ENCODE peak calls at places on chromosome 2, in seven cellular contexts. X, O, D, T, E, W and C are unnamed samples.

GRCh38 chr2:162317910-162318279 is 589 bp downstream of the IFIH1 start:
- DNase-seq in X (peak; percentile 57), D (no peak), T (no peak), E (no peak), W (peak; percentile 33), O (no peak), C (no peak)

GRCh38 chr2:239380831-239381708 is 19.8 kb downstream of the HDAC4 start:
- DNase-seq in W (no peak), O (peak; percentile 62), X (no peak), D (no peak), T (no peak), E (no peak), C (no peak)

GRCh38 chr2:105584437-105585010 is 160.2 kb upstream of the NCK2 start:
- DNase-seq in O (no peak), D (no peak), T (no peak), E (no peak), W (no peak), X (no peak), C (no peak)

GRCh38 chr2:69980408-69980807 is 19.0 kb upstream of the ASPRV1 start:
- DNase-seq in E (peak; percentile 26), O (no peak), W (no peak), T (peak; percentile 84), D (no peak), X (no peak), C (no peak)

GRCh38 chr2:151258121-151258520 is 3.5 kb downstream of the RBM43 start:
- DNase-seq in W (no peak), O (no peak), T (peak; percentile 87), X (no peak), E (peak; percentile 65), D (no peak), C (no peak)

GRCh38 chr2:11993749-11994148 is 247.3 kb downstream of the LPIN1 start:
- DNase-seq in W (no peak), O (no peak), T (no peak), X (no peak), E (no peak), D (no peak), C (no peak)

GRCh38 chr2:105179469-105180372 is 61.8 kb upstream of the GPR45 start:
- DNase-seq in X (peak; percentile 77), W (peak; percentile 50), T (peak; percentile 63), D (peak; percentile 50), E (no peak), O (no peak), C (no peak)

GRCh38 chr2:159202568-159203071 is 83.9 kb downstream of the WDSUB1 start:
- DNase-seq in T (peak; percentile 99), O (peak; percentile 81), X (peak; percentile 26), E (peak; percentile 99), W (no peak), D (peak; percentile 90), C (no peak)

GRCh38 chr2:6523476-6523875 is 342.2 kb downstream of the CMPK2 start:
- DNase-seq in X (no peak), T (no peak), E (no peak), W (no peak), O (no peak), D (no peak), C (no peak)

GRCh38 chr2:86383844-86384243 is 46.4 kb upstream of the REEP1 start:
- DNase-seq in D (no peak), O (no peak), X (no peak), T (peak; percentile 80), W (no peak), E (no peak), C (no peak)

GRCh38 chr2:63590621-63591408 is 2.1 kb downstream of the MDH1 start:
- DNase-seq in X (peak; percentile 55), O (peak; percentile 84), W (no peak), E (no peak), D (no peak), T (no peak), C (no peak)

GRCh38 chr2:32865399-32866068 is 81.2 kb upstream of the LTBP1 start:
- DNase-seq in D (no peak), O (no peak), W (no peak), X (no peak), T (peak; percentile 97), E (peak; percentile 94), C (no peak)

GRCh38 chr2:25386662-25387478 is 45.1 kb upstream of the DNMT3A start:
- DNase-seq in X (no peak), T (no peak), E (no peak), D (no peak), O (no peak), W (no peak), C (no peak)

GRCh38 chr2:101157272-101157671 is 6.1 kb upstream of the TBC1D8 start:
- DNase-seq in E (no peak), T (no peak), O (no peak), X (no peak), W (no peak), D (no peak), C (no peak)

GRCh38 chr2:181146171-181146570 is 165.8 kb downstream of the UBE2E3 start:
- DNase-seq in T (no peak), X (no peak), D (no peak), W (no peak), E (no peak), O (no peak), C (no peak)

GRCh38 chr2:222835142-222835822 is 25.6 kb upstream of the ACSL3 start:
- DNase-seq in O (no peak), E (no peak), T (no peak), X (peak; percentile 40), D (no peak), W (no peak), C (no peak)

GRCh38 chr2:105640241-105640640 is 104.5 kb upstream of the NCK2 start:
- DNase-seq in O (no peak), W (no peak), E (no peak), D (no peak), T (no peak), X (no peak), C (no peak)

GRCh38 chr2:127564429-127565260 is 29.2 kb downstream of the MYO7B start:
- DNase-seq in D (peak; percentile 55), T (no peak), O (peak; percentile 33), X (no peak), W (no peak), E (no peak), C (peak; percentile 81)

GRCh38 chr2:120398051-120398960 is 52.4 kb downstream of the INHBB start:
- DNase-seq in O (peak; percentile 58), X (no peak), W (peak; percentile 16), D (no peak), E (peak; percentile 71), T (peak; percentile 4), C (no peak)

GRCh38 chr2:68925298-68925885 is 27.3 kb downstream of the GKN2 start:
- DNase-seq in X (peak; percentile 58), T (peak; percentile 64), D (no peak), W (peak; percentile 37), O (no peak), E (no peak), C (no peak)

GRCh38 chr2:71643674-71644357 is 190.5 kb downstream of the DYSF start:
- DNase-seq in T (no peak), W (no peak), O (no peak), X (no peak), E (no peak), D (no peak), C (no peak)

GRCh38 chr2:158042245-158042644 is 59.4 kb upstream of the UPP2 start:
- DNase-seq in T (no peak), O (no peak), D (no peak), E (no peak), W (no peak), X (no peak), C (no peak)

GRCh38 chr2:205772983-205773382 is 90.7 kb downstream of the NRP2 start:
- DNase-seq in O (no peak), X (no peak), D (no peak), T (no peak), W (peak; percentile 49), E (no peak), C (no peak)

GRCh38 chr2:232889876-232890401 is 19.9 kb downstream of the SNORC start:
- DNase-seq in E (no peak), T (no peak), X (no peak), W (peak; percentile 4), D (no peak), O (no peak), C (peak; percentile 75)

GRCh38 chr2:161136696-161137324 is 23.4 kb upstream of the TANK start:
- DNase-seq in W (no peak), T (peak; percentile 40), X (no peak), O (no peak), D (no peak), E (no peak), C (no peak)

GRCh38 chr2:205323929-205324328 is 358.4 kb upstream of the NRP2 start:
- DNase-seq in T (peak; percentile 13), W (no peak), X (no peak), E (no peak), D (no peak), O (no peak), C (no peak)

GRCh38 chr2:209936106-209936663 is 66.3 kb upstream of the RPE start:
- DNase-seq in X (no peak), D (no peak), T (peak; percentile 6), E (no peak), O (no peak), W (no peak), C (no peak)
- TF ChIP-seq CTCF in X (no peak), D (no peak), T (peak; percentile 14), E (no peak), O (no peak), W (no peak), C (peak; percentile 42)

DNA sequence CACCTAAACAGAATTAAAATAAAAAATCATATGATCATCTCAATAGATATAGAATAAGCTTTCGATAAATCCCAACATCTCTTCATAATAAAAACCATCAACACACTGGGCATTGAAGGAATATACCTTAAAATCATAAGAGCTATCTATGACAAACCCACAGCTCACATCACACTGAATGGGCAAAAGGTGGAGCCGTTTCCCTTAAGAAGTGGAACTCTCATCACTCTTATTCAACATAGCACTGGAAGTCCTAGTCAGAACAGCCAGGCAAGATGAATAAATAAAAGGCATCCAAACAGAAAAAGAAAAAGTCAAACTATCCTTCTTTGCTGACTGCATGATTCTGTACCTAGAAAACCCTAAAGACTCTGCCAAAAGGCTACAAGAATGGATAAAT is 510.3 kb downstream of the ZNF804A start:
- DNase-seq in T (no peak), X (no peak), E (no peak), W (no peak), D (no peak), O (no peak), C (no peak)
- TF ChIP-seq CTCF in T (no peak), X (no peak), E (no peak), W (no peak), D (no peak), O (no peak), C (no peak)

DNA sequence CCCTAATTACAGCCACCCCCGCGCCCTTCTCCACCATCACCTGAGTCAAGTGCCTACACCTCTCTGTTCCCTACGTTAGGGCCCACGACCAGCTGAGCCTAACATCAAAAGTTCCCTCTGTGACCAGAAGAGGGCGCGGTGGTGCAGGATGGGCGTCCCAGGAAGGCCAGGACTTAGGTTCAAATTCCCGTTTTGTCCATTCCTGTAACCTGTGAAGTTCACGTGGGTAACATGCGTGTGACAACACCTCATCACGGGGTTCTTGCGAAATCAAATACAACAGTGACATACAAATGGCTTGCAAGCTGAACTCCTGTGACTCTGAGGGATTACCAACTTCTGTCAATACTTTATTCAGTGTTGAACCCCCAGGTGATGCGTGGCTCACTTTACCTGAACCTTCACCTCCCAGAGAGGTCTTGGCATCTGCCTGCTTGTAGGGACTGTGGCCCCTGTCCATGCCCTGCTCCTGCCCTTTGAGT is 207.9 kb downstream of the ARL4C start:
- DNase-seq in D (peak; percentile 70), O (peak; percentile 80), T (peak; percentile 68), E (no peak), X (peak; percentile 79), W (peak; percentile 74), C (no peak)
- TF ChIP-seq CTCF in D (peak; percentile 84), O (peak; percentile 68), T (peak; percentile 78), E (peak; percentile 76), X (peak; percentile 74), W (peak; percentile 70), C (peak; percentile 70)

GRCh38 chr2:65071499-65072180 is 15.4 kb downstream of the CEP68 start:
- DNase-seq in W (no peak), E (no peak), O (peak; percentile 76), X (no peak), D (no peak), T (no peak), C (no peak)
- TF ChIP-seq CTCF in W (no peak), E (peak; percentile 48), O (no peak), X (no peak), D (peak; percentile 40), T (peak; percentile 46), C (peak; percentile 25)